ENCODE peak calls at places on chromosomes 1 and 21, in five cellular contexts. S is heart left ventricle, X is AG09309, U is ovary, E is Peyer's patch. F is an unnamed sample.

GRCh38 chr1:36722871-36723270 is 240.2 kb upstream of the CSF3R start:
- DNase-seq in E (no peak), U (no peak), S (no peak), X (no peak), F (no peak)

GRCh38 chr1:201176931-201177330 is 13.7 kb upstream of the IGFN1 start:
- DNase-seq in X (no peak), E (no peak), U (no peak), S (no peak), F (no peak)

GRCh38 chr1:107523736-107524135 is 382.9 kb downstream of the NTNG1 start:
- DNase-seq in U (no peak), E (no peak), S (no peak), X (no peak), F (no peak)

GRCh38 chr1:59193443-59194093 is 103.3 kb upstream of the FGGY start:
- DNase-seq in X (no peak), S (no peak), U (no peak), E (no peak), F (no peak)

GRCh38 chr1:65059930-65060538 is 88.0 kb upstream of the AK4 start:
- DNase-seq in U (no peak), S (no peak), E (no peak), X (no peak), F (no peak)

GRCh38 chr1:75273110-75273509 is 138.9 kb downstream of the LHX8 start:
- DNase-seq in E (no peak), X (no peak), U (no peak), S (no peak), F (no peak)

GRCh38 chr1:29851666-29852065 is 615.3 kb downstream of the PTPRU start:
- DNase-seq in E (no peak), S (no peak), X (no peak), U (no peak), F (peak)

GRCh38 chr1:154181944-154182341 is 10.0 kb downstream of the TPM3 start:
- DNase-seq in U (no peak), X (no peak), E (no peak), S (no peak), F (no peak)

GRCh38 chr1:183023146-183023600 is at the start of gene LAMC1:
- DNase-seq in X (no peak), U (peak), E (peak), S (peak), F (no peak)

GRCh38 chr1:183598386-183598785 is 8.1 kb upstream of the NCF2 start:
- DNase-seq in X (no peak), S (no peak), E (no peak), U (no peak), F (no peak)

GRCh38 chr1:224582041-224582440 is 34.1 kb upstream of the CNIH3 start:
- DNase-seq in E (no peak), S (no peak), X (no peak), U (no peak), F (no peak)

GRCh38 chr1:119475866-119476439 is 31.1 kb upstream of the HSD3B1 start:
- DNase-seq in S (peak), U (peak), E (no peak), X (no peak), F (peak)

GRCh38 chr1:58358311-58358710 is 188.2 kb downstream of the OMA1 start:
- DNase-seq in U (no peak), X (peak), S (no peak), E (no peak), F (no peak)

GRCh38 chr1:77906624-77907023 is 18.2 kb downstream of the NEXN start:
- DNase-seq in U (no peak), X (no peak), E (no peak), S (no peak), F (no peak)

GRCh38 chr1:94322696-94323095 is 85.3 kb upstream of the ARHGAP29 start:
- DNase-seq in X (no peak), E (no peak), U (no peak), S (no peak), F (peak)

GRCh38 chr1:31181515-31182343 is 58.0 kb downstream of the NKAIN1 start:
- DNase-seq in S (peak), X (no peak), E (no peak), U (no peak), F (no peak)

GRCh38 chr1:109740615-109741373 is at the start of gene GSTM3:
- DNase-seq in U (no peak), E (no peak), S (no peak), X (no peak), F (no peak)

GRCh38 chr1:232012773-232013386 is 386.3 kb downstream of the DISC1 start:
- DNase-seq in X (peak), U (peak), E (no peak), S (peak), F (no peak)

GRCh38 chr1:27655151-27655929 is 16.7 kb downstream of the IFI6 start:
- DNase-seq in X (no peak), U (no peak), E (no peak), S (no peak), F (no peak)

GRCh38 chr1:114116086-114116485 is 37.6 kb downstream of the SYT6 start:
- DNase-seq in S (no peak), E (no peak), X (no peak), U (no peak), F (no peak)

GRCh38 chr1:151545542-151545941 is 5.4 kb downstream of the TUFT1 start:
- DNase-seq in E (no peak), S (no peak), X (no peak), U (no peak), F (no peak)

GRCh38 chr1:18632711-18633427 is 2.2 kb downstream of the PAX7 start:
- DNase-seq in X (no peak), U (no peak), S (no peak), E (no peak), F (no peak)

GRCh38 chr1:220887202-220887867 is 8.1 kb downstream of the HLX start:
- DNase-seq in U (no peak), S (no peak), X (no peak), E (no peak), F (no peak)

GRCh38 chr1:220886470-220887201 is 7.4 kb downstream of the HLX start:
- DNase-seq in E (no peak), X (no peak), S (no peak), U (no peak), F (no peak)

GRCh38 chr1:220884109-220884980 is 5.1 kb downstream of the HLX start:
- DNase-seq in X (no peak), E (no peak), U (no peak), S (no peak), F (no peak)

GRCh38 chr1:220885971-220886370 is 6.7 kb downstream of the HLX start:
- DNase-seq in U (no peak), E (no peak), S (no peak), X (no peak), F (no peak)

DNA sequence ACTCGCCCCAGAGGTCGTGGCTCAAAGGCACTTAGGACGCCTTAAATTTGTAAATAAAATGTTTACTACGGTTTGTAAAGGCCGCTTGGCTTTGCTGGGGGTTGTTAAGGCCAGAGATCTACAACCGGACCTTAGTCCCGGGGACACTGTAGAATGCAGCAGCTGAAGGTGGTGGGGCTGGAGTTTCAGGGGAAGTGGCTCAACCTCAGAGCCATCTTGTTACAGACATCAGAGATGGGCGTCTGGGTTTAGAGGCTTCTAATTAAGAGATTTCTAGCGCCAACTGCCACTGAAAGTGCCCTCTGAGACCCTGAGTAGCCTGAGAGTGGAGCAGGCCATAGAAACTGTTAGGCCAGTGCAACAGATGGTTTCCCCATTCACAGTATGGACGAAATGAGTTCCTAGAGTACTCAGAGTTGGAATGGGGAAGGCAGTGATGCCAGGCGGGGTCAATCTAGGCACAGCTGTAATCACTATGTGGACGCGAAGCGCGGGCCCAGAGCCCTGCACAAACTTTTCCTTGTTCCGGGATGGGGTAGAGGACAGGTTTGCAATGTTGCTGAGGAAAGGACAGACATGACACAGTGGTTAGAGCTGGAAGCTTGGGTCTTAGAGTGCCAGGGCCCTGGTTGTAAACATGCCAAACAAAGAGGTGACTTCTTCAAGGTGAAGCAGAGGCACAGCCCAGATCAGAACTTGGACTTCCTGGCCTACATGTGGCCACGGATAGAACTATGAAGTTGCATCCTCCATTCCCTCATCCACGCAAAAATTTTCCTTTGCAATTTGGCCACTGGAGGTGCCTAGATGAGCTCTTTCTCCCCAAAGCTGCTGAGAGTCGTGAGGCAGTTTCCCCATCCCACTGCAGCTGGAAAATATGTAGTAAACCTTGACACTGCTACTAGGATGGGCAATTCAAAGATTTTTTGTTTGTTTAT is 6.0 kb downstream of the HLX start:
- DNase-seq in S (no peak), U (no peak), E (no peak), X (no peak), F (no peak)
- H3K4me3 ChIP-seq in S (no peak), U (no peak), E (peak), X (no peak), F (no peak)

GRCh38 chr1:147210987-147211386 is 14.2 kb downstream of the FMO5 start:
- DNase-seq in X (no peak), U (no peak), S (no peak), E (no peak), F (no peak)
- TF ChIP-seq CTCF in X (no peak), U (no peak), S (no peak), E (no peak), F (no peak)

DNA sequence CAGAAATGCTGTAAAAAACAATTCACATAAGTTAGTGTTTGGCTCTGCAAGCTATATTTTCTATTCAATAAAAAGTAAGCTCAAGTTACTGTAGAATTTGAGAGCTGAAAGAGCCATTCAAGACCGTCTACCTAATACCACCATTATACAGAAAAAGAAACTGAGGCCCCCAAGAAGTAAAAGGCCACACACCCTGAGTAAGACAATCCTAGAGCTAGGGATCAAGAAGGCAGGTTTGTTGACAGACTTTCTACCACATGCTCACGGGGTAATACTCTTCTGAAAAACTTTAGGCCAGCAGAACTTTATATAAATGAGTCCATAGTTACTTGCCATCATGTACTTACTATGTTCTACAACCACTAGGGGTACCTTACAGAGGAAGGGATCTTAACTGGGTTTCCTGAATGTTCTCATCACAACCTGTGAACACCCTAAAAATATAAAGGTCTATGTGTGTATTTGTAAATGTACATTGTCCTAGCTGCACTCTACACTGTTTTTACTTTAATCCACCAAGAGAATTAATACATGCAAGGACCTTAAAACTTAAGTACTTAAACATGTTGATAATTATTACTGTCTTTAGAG is 2.7 kb downstream of the PSMG1 start:
- DNase-seq in S (no peak), E (no peak), U (no peak), X (no peak), F (no peak)
- H3K4me3 ChIP-seq in S (no peak), E (no peak), U (no peak), X (no peak), F (no peak)

GRCh38 chr1:191368891-191369654 is 789.2 kb upstream of the RGS18 start:
- DNase-seq in X (no peak), E (no peak), U (no peak), S (no peak), F (no peak)
- TF ChIP-seq CTCF in X (no peak), E (no peak), U (no peak), S (no peak), F (no peak)

GRCh38 chr1:156741613-156741983 is 710 bp upstream of the MRPL24 start:
- DNase-seq in S (no peak), X (no peak), E (no peak), U (no peak), F (no peak)
- H3K4me3 ChIP-seq in S (peak), X (no peak), E (peak), U (peak), F (peak)

F was measured in LNCaP clone FGC.